ENCODE peak calls at places on chromosomes 2 and 18, in four cellular contexts. S, X, Z and H are unnamed samples.

GRCh38 chr2:240586919-240587800 is 626 bp downstream of the CAPN10 start:
- DNase-seq in S (peak), Z (no peak), X (peak), H (peak)

GRCh38 chr18:49856531-49856930 is 43.2 kb upstream of the ACAA2 start:
- DNase-seq in X (no peak), S (no peak), Z (no peak), H (no peak)

GRCh38 chr2:202064206-202064880 is 8.7 kb upstream of the KIAA2012 start:
- DNase-seq in Z (peak), X (no peak), S (peak), H (no peak)

GRCh38 chr2:169294001-169294675 is 68.2 kb downstream of the LRP2 start:
- DNase-seq in Z (no peak), S (peak), X (no peak), H (no peak)

GRCh38 chr18:59842947-59843346 is 56.8 kb upstream of the PMAIP1 start:
- DNase-seq in Z (no peak), S (no peak), X (no peak), H (no peak)

GRCh38 chr2:217755027-217755756 is 247.6 kb downstream of the TNS1 start:
- DNase-seq in S (no peak), X (no peak), Z (no peak), H (no peak)

GRCh38 chr2:32061973-32062861 is 1.1 kb upstream of the SPAST start:
- DNase-seq in Z (peak), X (peak), S (peak), H (peak)

GRCh38 chr18:57705011-57705410 is 83.4 kb upstream of the NARS1 start:
- DNase-seq in S (no peak), Z (no peak), X (no peak), H (no peak)

GRCh38 chr2:63049291-63050185 is 1.1 kb upstream of the OTX1 start:
- DNase-seq in X (no peak), S (peak), Z (no peak), H (peak)

GRCh38 chr2:29810956-29811355 is 110.4 kb downstream of the ALK start:
- DNase-seq in X (no peak), S (no peak), Z (no peak), H (no peak)

GRCh38 chr18:50545936-50546335 is 14.0 kb upstream of the MAPK4 start:
- DNase-seq in X (no peak), Z (no peak), S (no peak), H (no peak)

DNA sequence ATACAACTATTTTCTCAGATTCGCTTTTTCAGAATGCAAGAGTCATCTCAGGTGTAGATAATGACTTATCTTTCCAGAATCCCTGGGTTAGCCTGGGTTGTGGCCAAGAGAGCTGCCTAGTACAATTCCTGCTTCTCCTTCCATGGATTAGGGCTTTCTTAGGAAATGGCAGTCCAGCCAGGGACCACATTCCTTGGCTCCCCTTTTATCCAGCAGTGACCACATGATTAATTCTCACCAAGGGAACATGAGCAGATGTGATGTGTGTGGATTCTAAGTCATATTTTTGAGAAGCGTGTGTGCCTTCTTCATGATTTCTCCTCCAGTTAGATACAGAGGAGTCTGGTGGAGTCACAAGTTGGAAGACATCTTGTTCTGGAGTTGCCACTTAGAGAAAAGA is 52.8 kb downstream of the KCNE4 start:
- DNase-seq in X (no peak), S (no peak), Z (no peak), H (no peak)
- TF ChIP-seq POLR2A in X (no peak), S (no peak), Z (no peak), H (no peak)

GRCh38 chr2:236700703-236701102 is 131.1 kb downstream of the ACKR3 start:
- DNase-seq in X (no peak), S (no peak), Z (no peak), H (no peak)

GRCh38 chr2:236694125-236694888 is 124.7 kb downstream of the ACKR3 start:
- DNase-seq in Z (no peak), X (no peak), S (no peak), H (no peak)

GRCh38 chr2:236696866-236697265 is 127.2 kb downstream of the ACKR3 start:
- DNase-seq in S (no peak), Z (no peak), X (no peak), H (no peak)

GRCh38 chr2:236693531-236693930 is 123.9 kb downstream of the ACKR3 start:
- DNase-seq in Z (no peak), X (no peak), S (no peak), H (no peak)

DNA sequence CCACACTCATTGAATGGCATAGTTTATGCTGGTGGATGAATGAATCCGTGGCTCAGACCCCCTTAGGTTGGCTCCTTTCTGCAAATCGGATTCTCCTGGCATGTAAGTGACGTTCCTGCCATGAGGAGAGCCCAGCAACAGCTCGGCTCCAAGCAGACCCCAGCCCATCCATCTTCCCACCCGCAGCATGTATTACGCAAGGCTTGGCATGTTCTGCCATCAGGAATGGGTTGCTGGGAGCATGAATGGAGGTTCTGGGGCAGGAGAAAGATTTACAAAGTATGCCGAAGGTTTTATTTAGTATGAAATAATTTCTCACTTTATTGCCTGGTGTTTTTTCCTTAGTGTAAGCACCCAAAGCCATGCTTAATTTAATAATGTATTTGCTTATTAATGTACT is 128.4 kb downstream of the ACKR3 start:
- DNase-seq in X (no peak), Z (no peak), S (no peak), H (no peak)
- TF ChIP-seq POLR2A in X (no peak), Z (no peak), S (no peak), H (no peak)

GRCh38 chr2:197498937-197499593 is 575 bp downstream of the HSPD1 start:
- DNase-seq in S (peak), Z (peak), X (peak), H (peak)
- TF ChIP-seq POLR2A in S (no peak), Z (no peak), X (no peak), H (no peak)

GRCh38 chr2:98483257-98483861 is 38.7 kb downstream of the INPP4A start:
- DNase-seq in S (no peak), Z (no peak), X (no peak), H (no peak)
- TF ChIP-seq POLR2A in S (no peak), Z (no peak), X (no peak), H (no peak)

GRCh38 chr2:95206086-95206485 is 1.2 kb upstream of the ZNF892 start:
- DNase-seq in Z (no peak), S (no peak), X (no peak), H (no peak)

GRCh38 chr2:95203911-95204310 is 3.4 kb upstream of the ZNF892 start:
- DNase-seq in Z (no peak), X (no peak), S (no peak), H (no peak)

GRCh38 chr2:95204396-95204795 is 2.9 kb upstream of the ZNF892 start:
- DNase-seq in X (no peak), Z (no peak), S (no peak), H (no peak)

GRCh38 chr2:95208101-95208500 is 780 bp downstream of the ZNF892 start:
- DNase-seq in Z (no peak), X (no peak), S (no peak), H (no peak)

GRCh38 chr2:95207111-95207961 is at the start of gene ZNF892:
- DNase-seq in S (peak), X (peak), Z (peak), H (peak)
- TF ChIP-seq POLR2A in S (no peak), X (no peak), Z (no peak), H (peak)

DNA sequence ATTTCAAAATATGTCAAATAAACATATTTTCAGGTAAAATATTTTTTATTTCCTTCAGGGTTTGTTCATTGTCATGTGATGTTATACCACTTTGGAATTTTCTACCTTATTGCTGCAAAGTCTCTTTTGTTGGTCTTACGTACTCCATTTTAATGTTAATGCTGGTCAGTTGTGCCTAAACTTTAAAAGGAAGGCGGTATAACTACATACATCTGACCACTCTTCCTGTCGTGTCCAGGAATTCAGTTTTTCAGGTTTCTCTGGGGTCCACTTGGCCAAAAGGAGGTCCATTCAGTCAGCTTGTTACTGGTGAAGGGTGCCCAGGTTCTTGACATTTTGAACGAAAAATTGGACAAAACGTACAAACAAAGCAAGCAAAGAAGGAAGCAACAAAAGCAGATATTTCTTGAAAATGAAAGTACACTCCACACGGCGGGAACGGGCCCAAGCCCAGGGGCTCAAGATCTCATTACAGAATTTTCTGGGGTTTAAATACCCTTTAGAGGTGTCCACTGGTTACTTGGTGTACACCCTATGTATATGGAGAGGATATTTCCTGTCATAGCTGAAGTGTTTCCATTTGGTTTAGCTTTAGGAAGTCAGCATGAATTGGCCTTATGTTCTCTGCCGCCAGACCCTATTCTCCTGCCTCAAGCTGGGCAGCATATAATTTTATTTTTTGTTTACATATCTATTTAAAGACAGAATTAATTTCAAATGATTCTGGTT is 471.7 kb upstream of the CDH7 start:
- DNase-seq in S (no peak), X (no peak), Z (no peak), H (no peak)
- TF ChIP-seq POLR2A in S (no peak), X (no peak), Z (no peak), H (no peak)

GRCh38 chr2:219254590-219255219 is 987 bp upstream of the TUBA4A start:
- DNase-seq in X (no peak), S (peak), Z (no peak), H (peak)

GRCh38 chr2:219252570-219252899 is 508 bp upstream of the TUBA4B start:
- DNase-seq in S (no peak), Z (no peak), X (no peak), H (no peak)

GRCh38 chr2:219252900-219253752 is at the start of gene TUBA4B:
- DNase-seq in S (peak), Z (peak), X (peak), H (peak)

GRCh38 chr2:219252084-219252483 is 959 bp upstream of the TUBA4B start:
- DNase-seq in S (no peak), X (no peak), Z (peak), H (no peak)

GRCh38 chr2:219253753-219254589 is at the start of gene TUBA4A:
- DNase-seq in S (peak), Z (peak), X (peak), H (peak)
- TF ChIP-seq POLR2A in S (peak), Z (peak), X (peak), H (peak)